ENCODE peak calls at places on chromosomes 6 and 20, in nine cellular contexts. One of them, this sample, is unnamed.
A peak's percentile ranks its signal among the peaks of the same experiment; 100 is the strongest.

GRCh38 chr6:31908791-31909190 is 6.9 kb upstream of the ZBTB12 start:
- DNase-seq in fibroblast of mammary gland: peak; percentile 66
- DNase-seq in BJ: no peak
- DNase-seq in right lobe of liver: no peak
- DNase-seq in aorta: no peak
- DNase-seq in HAP-1: no peak
- DNase-seq in breast epithelium: no peak
- DNase-seq in adrenal gland: no peak
- DNase-seq in left ventricle myocardium inferior: no peak
- DNase-seq in this sample: no peak

GRCh38 chr6:135115411-135116293 is 61.0 kb upstream of the HBS1L start:
- DNase-seq in fibroblast of mammary gland: no peak
- DNase-seq in BJ: no peak
- DNase-seq in right lobe of liver: no peak
- DNase-seq in aorta: no peak
- DNase-seq in HAP-1: no peak
- DNase-seq in breast epithelium: no peak
- DNase-seq in adrenal gland: no peak
- DNase-seq in left ventricle myocardium inferior: no peak
- DNase-seq in this sample: no peak

GRCh38 chr20:14415492-14415891 is 78.1 kb upstream of the FLRT3 start:
- DNase-seq in fibroblast of mammary gland: no peak
- DNase-seq in BJ: no peak
- DNase-seq in right lobe of liver: no peak
- DNase-seq in aorta: no peak
- DNase-seq in HAP-1: no peak
- DNase-seq in breast epithelium: no peak
- DNase-seq in adrenal gland: no peak
- DNase-seq in left ventricle myocardium inferior: no peak
- DNase-seq in this sample: no peak

GRCh38 chr6:105642708-105643107 is 239.8 kb upstream of the PREP start:
- DNase-seq in fibroblast of mammary gland: peak; percentile 19
- DNase-seq in BJ: no peak
- DNase-seq in right lobe of liver: no peak
- DNase-seq in aorta: no peak
- DNase-seq in HAP-1: no peak
- DNase-seq in breast epithelium: no peak
- DNase-seq in adrenal gland: no peak
- DNase-seq in left ventricle myocardium inferior: no peak
- DNase-seq in this sample: no peak

GRCh38 chr6:143998686-143999085 is 9.4 kb downstream of the PLAGL1 start:
- DNase-seq in fibroblast of mammary gland: no peak
- DNase-seq in BJ: no peak
- DNase-seq in right lobe of liver: no peak
- DNase-seq in aorta: no peak
- DNase-seq in HAP-1: no peak
- DNase-seq in breast epithelium: no peak
- DNase-seq in adrenal gland: no peak
- DNase-seq in left ventricle myocardium inferior: no peak
- DNase-seq in this sample: no peak

GRCh38 chr6:158165919-158166416 is 2.1 kb downstream of the SERAC1 start:
- DNase-seq in fibroblast of mammary gland: no peak
- DNase-seq in BJ: no peak
- DNase-seq in right lobe of liver: no peak
- DNase-seq in aorta: no peak
- DNase-seq in HAP-1: peak; percentile 9
- DNase-seq in breast epithelium: no peak
- DNase-seq in adrenal gland: no peak
- DNase-seq in left ventricle myocardium inferior: no peak
- DNase-seq in this sample: no peak

GRCh38 chr6:3529721-3530120 is 72.9 kb upstream of the SLC22A23 start:
- DNase-seq in fibroblast of mammary gland: no peak
- DNase-seq in BJ: no peak
- DNase-seq in right lobe of liver: no peak
- DNase-seq in aorta: no peak
- DNase-seq in HAP-1: no peak
- DNase-seq in breast epithelium: no peak
- DNase-seq in adrenal gland: no peak
- DNase-seq in left ventricle myocardium inferior: no peak
- DNase-seq in this sample: no peak

GRCh38 chr6:139250296-139251274 is 41.2 kb downstream of the TXLNB start:
- DNase-seq in fibroblast of mammary gland: peak; percentile 62
- DNase-seq in BJ: no peak
- DNase-seq in right lobe of liver: no peak
- DNase-seq in aorta: peak; percentile 69
- DNase-seq in HAP-1: peak; percentile 78
- DNase-seq in breast epithelium: no peak
- DNase-seq in adrenal gland: peak; percentile 64
- DNase-seq in left ventricle myocardium inferior: peak; percentile 52
- DNase-seq in this sample: peak; percentile 34

GRCh38 chr6:166307082-166307980 is 861 bp downstream of the PRR18 start:
- DNase-seq in fibroblast of mammary gland: peak; percentile 4
- DNase-seq in BJ: no peak
- DNase-seq in right lobe of liver: no peak
- DNase-seq in aorta: no peak
- DNase-seq in HAP-1: no peak
- DNase-seq in breast epithelium: no peak
- DNase-seq in adrenal gland: no peak
- DNase-seq in left ventricle myocardium inferior: no peak
- DNase-seq in this sample: no peak

DNA sequence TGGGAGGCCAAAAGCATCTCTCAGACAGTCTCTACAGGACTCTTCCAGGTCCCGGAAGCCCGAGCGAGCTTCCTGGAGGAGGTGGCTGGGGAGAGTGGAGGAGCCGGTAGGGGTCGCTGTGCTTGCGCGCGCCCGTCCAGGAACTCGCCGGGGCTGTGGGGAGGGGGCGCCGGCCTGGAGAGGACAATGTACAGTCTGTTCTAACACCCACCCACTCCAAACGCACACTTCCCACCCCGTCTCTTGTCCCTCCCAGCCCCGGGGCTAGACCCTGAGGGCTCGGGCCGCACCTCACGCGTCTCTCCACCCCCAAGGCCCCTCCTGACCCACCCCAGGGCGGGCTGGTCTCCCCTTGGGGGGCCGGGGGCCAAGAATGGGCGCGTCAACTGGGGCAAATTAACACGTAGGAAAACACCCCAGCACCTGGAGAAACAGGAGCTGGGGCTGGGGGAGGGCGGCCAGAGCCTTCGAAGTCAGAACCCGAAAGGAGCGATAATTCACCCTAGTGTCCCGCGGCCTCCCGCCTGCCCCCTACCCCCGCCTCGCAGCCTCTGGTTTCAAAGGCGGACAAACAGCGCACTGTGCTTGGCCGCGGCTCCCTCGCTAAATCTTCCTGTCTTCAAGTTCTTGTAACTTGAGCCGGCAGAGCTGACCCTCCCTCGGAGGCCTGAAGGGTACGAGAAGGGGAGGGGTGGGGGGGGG is 103.2 kb upstream of the FOXP4 start:
- DNase-seq in fibroblast of mammary gland: peak; percentile 61
- DNase-seq in BJ: no peak
- DNase-seq in right lobe of liver: no peak
- DNase-seq in aorta: peak; percentile 72
- DNase-seq in HAP-1: peak; percentile 77
- DNase-seq in breast epithelium: peak; percentile 38
- DNase-seq in adrenal gland: peak; percentile 36
- DNase-seq in left ventricle myocardium inferior: peak; percentile 50
- DNase-seq in this sample: peak; percentile 89
- H3K4me3 ChIP-seq in fibroblast of mammary gland: no peak overlapping the region
- H3K4me3 ChIP-seq in BJ: no peak overlapping the region
- H3K4me3 ChIP-seq in right lobe of liver: no peak overlapping the region
- H3K4me3 ChIP-seq in aorta: no peak overlapping the region
- H3K4me3 ChIP-seq in HAP-1: peak overlapping the region; percentile 14
- H3K4me3 ChIP-seq in breast epithelium: peak overlapping the region; percentile 36
- H3K4me3 ChIP-seq in adrenal gland: no peak overlapping the region
- H3K4me3 ChIP-seq in left ventricle myocardium inferior: peak overlapping the region; percentile 53
- H3K4me3 ChIP-seq in this sample: no peak overlapping the region

GRCh38 chr6:95948324-95948723 is 67.5 kb upstream of the FUT9 start:
- DNase-seq in fibroblast of mammary gland: no peak
- DNase-seq in BJ: no peak
- DNase-seq in right lobe of liver: no peak
- DNase-seq in aorta: no peak
- DNase-seq in HAP-1: no peak
- DNase-seq in breast epithelium: no peak
- DNase-seq in adrenal gland: no peak
- DNase-seq in left ventricle myocardium inferior: no peak
- DNase-seq in this sample: no peak
- H3K4me3 ChIP-seq in fibroblast of mammary gland: no peak overlapping the region
- H3K4me3 ChIP-seq in BJ: no peak overlapping the region
- H3K4me3 ChIP-seq in right lobe of liver: no peak overlapping the region
- H3K4me3 ChIP-seq in aorta: no peak overlapping the region
- H3K4me3 ChIP-seq in HAP-1: no peak overlapping the region
- H3K4me3 ChIP-seq in breast epithelium: no peak overlapping the region
- H3K4me3 ChIP-seq in adrenal gland: no peak overlapping the region
- H3K4me3 ChIP-seq in left ventricle myocardium inferior: no peak overlapping the region
- H3K4me3 ChIP-seq in this sample: no peak overlapping the region

DNA sequence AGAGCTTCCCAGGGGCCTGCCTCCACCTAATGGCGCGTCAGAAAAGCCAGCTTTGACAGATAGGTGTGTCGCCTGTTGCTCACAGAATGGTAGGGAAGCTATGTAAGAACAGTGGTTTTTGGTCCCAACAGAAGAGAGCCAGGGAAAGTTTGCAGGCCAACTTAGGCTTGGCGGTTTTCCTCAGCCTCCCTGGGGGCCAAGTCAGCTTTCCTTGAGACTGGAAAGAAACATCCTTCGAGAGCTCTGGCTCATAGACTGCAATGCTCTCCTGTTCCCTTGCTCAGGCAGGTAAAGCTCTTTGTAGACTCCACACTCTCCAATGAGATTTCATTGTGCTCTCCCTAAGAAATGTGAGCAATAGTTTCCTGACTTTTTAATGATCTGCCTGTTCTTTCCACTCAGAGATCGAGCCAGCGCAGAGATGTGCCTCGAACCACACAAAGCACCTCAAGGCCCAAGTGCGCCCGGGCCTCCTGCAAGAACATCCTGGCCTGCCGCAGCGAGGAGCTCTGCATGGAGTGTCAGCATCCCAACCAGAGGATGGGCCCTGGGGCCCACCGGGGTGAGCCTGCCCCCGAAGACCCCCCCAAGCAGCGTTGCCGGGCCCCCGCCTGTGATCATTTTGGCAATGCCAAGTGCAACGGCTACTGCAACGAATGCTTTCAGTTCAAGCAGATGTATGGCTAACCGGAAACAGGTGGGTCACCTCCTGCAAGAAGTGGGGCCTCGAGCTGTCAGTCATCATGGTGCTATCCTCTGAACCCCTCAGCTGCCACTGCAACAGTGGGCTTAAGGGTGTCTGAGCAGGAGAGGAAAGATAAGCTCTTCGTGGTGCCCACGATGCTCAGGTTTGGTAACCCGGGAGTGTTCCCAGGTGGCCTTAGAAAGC is 13.8 kb downstream of the TNFAIP3 start:
- DNase-seq in fibroblast of mammary gland: no peak
- DNase-seq in BJ: no peak
- DNase-seq in right lobe of liver: no peak
- DNase-seq in aorta: no peak
- DNase-seq in HAP-1: no peak
- DNase-seq in breast epithelium: no peak
- DNase-seq in adrenal gland: no peak
- DNase-seq in left ventricle myocardium inferior: peak; percentile 49
- DNase-seq in this sample: no peak
- H3K4me3 ChIP-seq in fibroblast of mammary gland: no peak overlapping the region
- H3K4me3 ChIP-seq in BJ: no peak overlapping the region
- H3K4me3 ChIP-seq in right lobe of liver: no peak overlapping the region
- H3K4me3 ChIP-seq in aorta: no peak overlapping the region
- H3K4me3 ChIP-seq in HAP-1: no peak overlapping the region
- H3K4me3 ChIP-seq in breast epithelium: no peak overlapping the region
- H3K4me3 ChIP-seq in adrenal gland: no peak overlapping the region
- H3K4me3 ChIP-seq in left ventricle myocardium inferior: no peak overlapping the region
- H3K4me3 ChIP-seq in this sample: no peak overlapping the region

GRCh38 chr6:129766959-129767728 is 57.2 kb upstream of the ARHGAP18 start:
- DNase-seq in fibroblast of mammary gland: peak; percentile 63
- DNase-seq in BJ: no peak
- DNase-seq in right lobe of liver: no peak
- DNase-seq in aorta: peak; percentile 51
- DNase-seq in HAP-1: peak; percentile 58
- DNase-seq in breast epithelium: no peak
- DNase-seq in adrenal gland: peak; percentile 47
- DNase-seq in left ventricle myocardium inferior: peak; percentile 14
- DNase-seq in this sample: no peak
- H3K4me3 ChIP-seq in fibroblast of mammary gland: peak overlapping the region; percentile 57
- H3K4me3 ChIP-seq in BJ: peak overlapping the region; percentile 35
- H3K4me3 ChIP-seq in right lobe of liver: peak overlapping the region; percentile 12
- H3K4me3 ChIP-seq in aorta: peak overlapping the region; percentile 46
- H3K4me3 ChIP-seq in HAP-1: peak overlapping the region; percentile 31
- H3K4me3 ChIP-seq in breast epithelium: peak overlapping the region; percentile 38
- H3K4me3 ChIP-seq in adrenal gland: no peak overlapping the region
- H3K4me3 ChIP-seq in left ventricle myocardium inferior: peak overlapping the region; percentile 60
- H3K4me3 ChIP-seq in this sample: no peak overlapping the region

GRCh38 chr20:1777476-1777820 is 117.8 kb upstream of the SIRPA start:
- DNase-seq in fibroblast of mammary gland: no peak
- DNase-seq in BJ: no peak
- DNase-seq in right lobe of liver: no peak
- DNase-seq in aorta: no peak
- DNase-seq in HAP-1: no peak
- DNase-seq in breast epithelium: no peak
- DNase-seq in adrenal gland: no peak
- DNase-seq in left ventricle myocardium inferior: no peak
- DNase-seq in this sample: no peak
- H3K4me3 ChIP-seq in fibroblast of mammary gland: no peak overlapping the region
- H3K4me3 ChIP-seq in BJ: no peak overlapping the region
- H3K4me3 ChIP-seq in right lobe of liver: no peak overlapping the region
- H3K4me3 ChIP-seq in aorta: no peak overlapping the region
- H3K4me3 ChIP-seq in HAP-1: peak overlapping the region; percentile 50
- H3K4me3 ChIP-seq in breast epithelium: peak overlapping the region; percentile 65
- H3K4me3 ChIP-seq in adrenal gland: no peak overlapping the region
- H3K4me3 ChIP-seq in left ventricle myocardium inferior: peak overlapping the region; percentile 76
- H3K4me3 ChIP-seq in this sample: no peak overlapping the region

GRCh38 chr6:90432937-90433336 is 136.3 kb upstream of the BACH2 start:
- DNase-seq in fibroblast of mammary gland: no peak
- DNase-seq in BJ: no peak
- DNase-seq in right lobe of liver: no peak
- DNase-seq in aorta: no peak
- DNase-seq in HAP-1: no peak
- DNase-seq in breast epithelium: no peak
- DNase-seq in adrenal gland: no peak
- DNase-seq in left ventricle myocardium inferior: no peak
- DNase-seq in this sample: no peak

GRCh38 chr6:90428514-90428913 is 131.9 kb upstream of the BACH2 start:
- DNase-seq in fibroblast of mammary gland: no peak
- DNase-seq in BJ: no peak
- DNase-seq in right lobe of liver: no peak
- DNase-seq in aorta: no peak
- DNase-seq in HAP-1: no peak
- DNase-seq in breast epithelium: peak; percentile 59
- DNase-seq in adrenal gland: no peak
- DNase-seq in left ventricle myocardium inferior: no peak
- DNase-seq in this sample: no peak

GRCh38 chr6:90431521-90432407 is 135.1 kb upstream of the BACH2 start:
- DNase-seq in fibroblast of mammary gland: no peak
- DNase-seq in BJ: no peak
- DNase-seq in right lobe of liver: no peak
- DNase-seq in aorta: no peak
- DNase-seq in HAP-1: no peak
- DNase-seq in breast epithelium: no peak
- DNase-seq in adrenal gland: no peak
- DNase-seq in left ventricle myocardium inferior: no peak
- DNase-seq in this sample: no peak

GRCh38 chr6:90432408-90432775 is 135.7 kb upstream of the BACH2 start:
- DNase-seq in fibroblast of mammary gland: no peak
- DNase-seq in BJ: no peak
- DNase-seq in right lobe of liver: no peak
- DNase-seq in aorta: no peak
- DNase-seq in HAP-1: no peak
- DNase-seq in breast epithelium: no peak
- DNase-seq in adrenal gland: no peak
- DNase-seq in left ventricle myocardium inferior: no peak
- DNase-seq in this sample: no peak

GRCh38 chr6:90429713-90430112 is 133.1 kb upstream of the BACH2 start:
- DNase-seq in fibroblast of mammary gland: peak; percentile 34
- DNase-seq in BJ: no peak
- DNase-seq in right lobe of liver: no peak
- DNase-seq in aorta: no peak
- DNase-seq in HAP-1: no peak
- DNase-seq in breast epithelium: no peak
- DNase-seq in adrenal gland: no peak
- DNase-seq in left ventricle myocardium inferior: no peak
- DNase-seq in this sample: no peak
- H3K4me3 ChIP-seq in fibroblast of mammary gland: no peak overlapping the region
- H3K4me3 ChIP-seq in BJ: no peak overlapping the region
- H3K4me3 ChIP-seq in right lobe of liver: no peak overlapping the region
- H3K4me3 ChIP-seq in aorta: no peak overlapping the region
- H3K4me3 ChIP-seq in HAP-1: no peak overlapping the region
- H3K4me3 ChIP-seq in breast epithelium: no peak overlapping the region
- H3K4me3 ChIP-seq in adrenal gland: no peak overlapping the region
- H3K4me3 ChIP-seq in left ventricle myocardium inferior: no peak overlapping the region
- H3K4me3 ChIP-seq in this sample: no peak overlapping the region